ENCODE peak calls at places on chromosomes 12 and 14, in eight cellular contexts. A, R, B, U, T, Z, N and D are unnamed samples.

GRCh38 chr12:109910969-109911348 is 10.9 kb downstream of the TCHP start:
- DNase-seq in A (peak), R (no peak), B (peak), U (no peak), T (no peak), Z (no peak), N (peak), D (no peak)

GRCh38 chr12:101855364-101855884 is 22.0 kb upstream of the DRAM1 start:
- DNase-seq in A (no peak), R (no peak), B (no peak), U (no peak), T (no peak), Z (no peak), N (peak), D (no peak)

GRCh38 chr12:132154941-132155770 is 10.9 kb downstream of the NOC4L start:
- DNase-seq in A (peak), R (no peak), B (no peak), U (no peak), T (no peak), Z (no peak), N (no peak), D (peak)

GRCh38 chr14:75727124-75727523 is 66.1 kb downstream of the TTLL5 start:
- DNase-seq in A (no peak), R (no peak), B (no peak), U (no peak), T (no peak), Z (no peak), N (no peak), D (no peak)

GRCh38 chr12:127516467-127516866 is 750.5 kb upstream of the TMEM132C start:
- DNase-seq in A (no peak), R (no peak), B (no peak), U (no peak), T (no peak), Z (no peak), N (no peak), D (no peak)

GRCh38 chr14:99910337-99911268 is 117.4 kb downstream of the EML1 start:
- DNase-seq in A (no peak), R (no peak), B (no peak), U (no peak), T (no peak), Z (no peak), N (peak), D (no peak)

GRCh38 chr12:88493651-88494050 is 86.6 kb downstream of the KITLG start:
- DNase-seq in A (no peak), R (no peak), B (no peak), U (no peak), T (no peak), Z (no peak), N (peak), D (no peak)

GRCh38 chr12:66647034-66647691 is 31.7 kb downstream of the GRIP1 start:
- DNase-seq in A (no peak), R (no peak), B (no peak), U (no peak), T (no peak), Z (no peak), N (peak), D (no peak)

GRCh38 chr12:92290016-92290685 is 144.5 kb upstream of the BTG1 start:
- DNase-seq in A (no peak), R (no peak), B (no peak), U (no peak), T (no peak), Z (no peak), N (peak), D (no peak)

GRCh38 chr12:642633-643477 is 20.4 kb downstream of the NINJ2 start:
- DNase-seq in A (peak), R (peak), B (peak), U (peak), T (no peak), Z (peak), N (peak), D (peak)

GRCh38 chr14:57692671-57693070 is 173.2 kb downstream of the SLC35F4 start:
- DNase-seq in A (no peak), R (no peak), B (no peak), U (no peak), T (no peak), Z (no peak), N (peak), D (no peak)

GRCh38 chr14:87334997-87335675 is 657.8 kb downstream of the GALC start:
- DNase-seq in A (no peak), R (no peak), B (no peak), U (no peak), T (no peak), Z (no peak), N (no peak), D (no peak)

GRCh38 chr12:48924617-48925217 is 575 bp downstream of the FKBP11 start:
- DNase-seq in A (peak), R (peak), B (peak), U (no peak), T (no peak), Z (peak), N (peak), D (peak)

GRCh38 chr12:48157889-48158370 is 615 bp upstream of the ASB8 start:
- DNase-seq in A (no peak), R (no peak), B (no peak), U (no peak), T (no peak), Z (no peak), N (no peak), D (no peak)

GRCh38 chr12:114836609-114837008 is 152.6 kb upstream of the TBX3 start:
- DNase-seq in A (no peak), R (no peak), B (no peak), U (no peak), T (no peak), Z (no peak), N (no peak), D (no peak)

GRCh38 chr12:55830601-55831406 is 1.4 kb upstream of the DNAJC14 start:
- DNase-seq in A (peak), R (peak), B (peak), U (peak), T (peak), Z (peak), N (peak), D (peak)

GRCh38 chr12:57836442-57837375 is 9.8 kb downstream of the CTDSP2 start:
- DNase-seq in A (peak), R (peak), B (peak), U (peak), T (peak), Z (peak), N (peak), D (peak)

GRCh38 chr14:21894003-21894897 is 220.6 kb upstream of the OR4E1 start:
- DNase-seq in A (no peak), R (no peak), B (peak), U (no peak), T (no peak), Z (peak), N (no peak), D (peak)

GRCh38 chr12:64056741-64057140 is 165.4 kb downstream of the KICS2 start:
- DNase-seq in A (no peak), R (no peak), B (no peak), U (no peak), T (no peak), Z (no peak), N (no peak), D (no peak)

GRCh38 chr14:91149462-91149861 is 35.6 kb downstream of the DGLUCY start:
- DNase-seq in A (no peak), R (peak), B (peak), U (peak), T (no peak), Z (no peak), N (peak), D (peak)

GRCh38 chr12:76713130-76713529 is 50.8 kb upstream of the ZDHHC17 start:
- DNase-seq in A (no peak), R (no peak), B (no peak), U (no peak), T (no peak), Z (no peak), N (no peak), D (no peak)

GRCh38 chr12:10563966-10564365 is 49.4 kb downstream of the MAGOHB start:
- DNase-seq in A (no peak), R (no peak), B (no peak), U (no peak), T (no peak), Z (no peak), N (no peak), D (no peak)

GRCh38 chr12:94650143-94651056 is at the start of gene TMCC3:
- DNase-seq in A (peak), R (no peak), B (peak), U (peak), T (no peak), Z (peak), N (no peak), D (peak)

GRCh38 chr12:58504539-58504938 is 415.8 kb downstream of the LRIG3 start:
- DNase-seq in A (no peak), R (no peak), B (no peak), U (no peak), T (no peak), Z (no peak), N (no peak), D (no peak)

DNA sequence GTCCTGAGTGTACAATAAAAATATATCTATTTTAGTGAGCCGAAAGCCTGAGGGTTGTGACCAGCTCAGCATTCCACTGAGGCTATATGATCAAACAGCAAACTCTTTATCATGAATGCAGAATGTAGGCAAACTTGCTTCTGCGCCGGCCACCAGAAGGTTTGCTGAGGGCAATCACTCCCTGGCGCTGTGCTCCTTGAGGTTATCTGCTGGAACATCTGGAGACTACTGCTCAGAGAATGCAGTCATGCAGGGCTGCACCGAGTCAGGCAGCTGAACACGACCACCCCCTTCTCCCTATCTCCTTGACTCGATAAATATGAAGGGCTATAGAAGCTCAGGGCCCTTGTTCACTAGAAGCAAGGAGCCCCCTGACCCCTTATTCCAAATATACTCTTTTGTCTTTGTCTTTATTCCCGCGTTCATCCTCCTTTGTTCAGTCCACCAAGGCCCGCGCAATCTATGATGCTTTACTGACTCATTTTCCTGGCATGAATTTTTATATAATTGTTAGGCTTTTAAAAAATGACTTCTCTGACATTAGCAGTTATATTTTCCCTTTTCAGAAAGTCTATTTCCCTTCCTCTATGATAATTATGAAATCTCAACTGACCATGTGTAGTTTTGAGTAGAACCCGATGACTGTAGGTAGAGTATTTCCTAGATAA is 1089.3 kb downstream of the SLC16A7 start:
- DNase-seq in A (no peak), R (no peak), B (no peak), U (no peak), T (no peak), Z (no peak), N (no peak), D (no peak)
- TF ChIP-seq CTCF in A (no peak), R (no peak), B (no peak), U (no peak), T (no peak), Z (no peak), N (no peak), D (no peak)

GRCh38 chr14:85532981-85533820 is 3.3 kb downstream of the FLRT2 start:
- DNase-seq in A (no peak), R (no peak), B (peak), U (peak), T (peak), Z (no peak), N (peak), D (peak)
- H3K4me3 ChIP-seq in A (no peak), R (peak), B (peak), U (peak), T (peak), Z (no peak), N (peak), D (no peak)

DNA sequence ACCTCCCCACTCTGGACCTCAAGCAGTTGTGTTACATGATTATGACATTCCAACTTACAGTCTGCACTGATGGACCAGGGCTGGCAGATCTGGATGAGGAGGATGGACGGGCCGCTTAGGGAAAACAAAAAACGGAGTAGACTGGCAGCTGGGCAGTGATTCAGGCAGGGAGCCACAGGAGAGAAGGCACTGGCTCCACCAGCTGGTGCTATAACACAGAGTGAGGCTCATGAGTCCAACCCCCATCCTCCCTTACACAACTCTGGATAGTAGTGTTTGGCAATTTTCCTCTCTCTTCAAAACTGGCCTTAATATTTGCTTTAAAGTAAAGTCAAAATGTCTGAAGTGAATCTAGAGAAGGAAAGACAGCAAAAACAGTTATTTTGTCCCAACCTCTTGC is 9.7 kb upstream of the RIC8B start:
- DNase-seq in A (no peak), R (no peak), B (peak), U (peak), T (no peak), Z (no peak), N (no peak), D (no peak)
- TF ChIP-seq CTCF in A (no peak), R (no peak), B (no peak), U (peak), T (no peak), Z (no peak), N (no peak), D (no peak)

DNA sequence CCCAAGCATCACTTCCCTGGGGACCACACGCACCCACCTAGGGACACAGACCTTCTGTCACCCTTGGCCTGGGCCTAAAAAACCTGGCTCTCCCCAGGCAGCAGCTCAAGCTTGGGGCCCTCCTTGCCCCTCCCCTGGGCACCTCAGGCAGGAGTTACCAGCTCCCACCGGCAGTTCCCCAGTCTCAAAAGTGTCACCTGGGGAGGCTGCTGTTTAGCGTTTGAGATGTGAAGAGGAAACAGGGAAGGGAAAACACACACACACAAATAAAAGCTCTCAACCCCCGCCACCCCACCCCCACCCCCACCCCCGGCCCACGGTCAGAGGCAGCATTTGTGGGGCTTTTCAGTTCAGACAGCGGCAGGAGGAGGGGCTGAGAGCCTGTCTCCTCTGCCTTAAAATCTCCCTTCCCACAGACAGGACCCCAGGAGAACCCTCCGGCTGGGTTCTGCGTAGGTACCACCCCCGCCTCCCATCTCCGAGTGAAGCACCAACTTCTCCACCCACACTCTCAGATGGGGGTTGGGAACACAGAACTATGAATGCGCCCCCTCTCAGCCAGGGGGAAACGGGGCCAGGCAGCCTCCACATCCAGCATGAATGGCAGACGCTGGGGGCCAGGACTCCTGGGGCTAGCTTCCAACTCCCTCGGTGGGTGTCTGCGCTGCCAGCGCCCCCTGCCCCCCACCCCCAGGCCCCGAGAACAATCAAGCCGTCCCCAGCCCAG is 3.0 kb downstream of the NCOR2 start:
- DNase-seq in A (no peak), R (no peak), B (no peak), U (no peak), T (no peak), Z (no peak), N (no peak), D (no peak)
- H3K4me3 ChIP-seq in A (peak), R (no peak), B (peak), U (peak), T (no peak), Z (no peak), N (peak), D (no peak)

DNA sequence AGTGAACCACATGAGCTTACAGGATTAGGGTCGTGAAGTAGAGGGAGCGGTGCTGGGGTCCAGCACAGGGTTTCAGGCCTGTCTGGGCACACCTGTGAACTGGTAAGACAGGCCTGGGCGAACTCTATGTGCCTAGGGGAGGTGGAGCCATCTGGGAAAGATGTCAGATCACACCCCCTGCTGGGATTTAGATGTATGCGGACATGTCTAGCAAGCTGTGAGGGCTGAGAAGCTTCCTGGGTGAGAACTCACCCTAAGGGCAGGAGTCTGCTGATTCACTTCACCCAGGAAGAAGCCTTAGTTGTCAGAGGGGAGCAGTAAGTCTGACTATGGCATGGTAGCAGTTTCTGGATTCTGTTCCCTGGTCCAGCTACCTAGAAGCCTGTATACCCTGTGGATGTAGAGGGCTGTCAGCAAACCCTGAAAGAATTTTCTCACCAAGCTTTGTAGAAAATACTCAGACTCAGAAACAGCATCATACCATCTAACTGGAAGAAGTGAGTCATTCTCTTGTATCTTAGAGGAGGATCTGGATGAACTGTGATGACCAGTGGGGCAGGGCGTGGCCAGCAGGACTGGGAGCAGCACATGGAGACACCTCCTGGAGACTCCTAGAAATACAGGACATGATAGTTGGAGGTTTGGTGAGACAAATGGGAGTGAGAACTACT is 11.2 kb upstream of the PYGL start:
- DNase-seq in A (no peak), R (peak), B (peak), U (no peak), T (peak), Z (no peak), N (peak), D (peak)
- TF ChIP-seq CTCF in A (peak), R (peak), B (no peak), U (no peak), T (no peak), Z (no peak), N (peak), D (peak)

DNA sequence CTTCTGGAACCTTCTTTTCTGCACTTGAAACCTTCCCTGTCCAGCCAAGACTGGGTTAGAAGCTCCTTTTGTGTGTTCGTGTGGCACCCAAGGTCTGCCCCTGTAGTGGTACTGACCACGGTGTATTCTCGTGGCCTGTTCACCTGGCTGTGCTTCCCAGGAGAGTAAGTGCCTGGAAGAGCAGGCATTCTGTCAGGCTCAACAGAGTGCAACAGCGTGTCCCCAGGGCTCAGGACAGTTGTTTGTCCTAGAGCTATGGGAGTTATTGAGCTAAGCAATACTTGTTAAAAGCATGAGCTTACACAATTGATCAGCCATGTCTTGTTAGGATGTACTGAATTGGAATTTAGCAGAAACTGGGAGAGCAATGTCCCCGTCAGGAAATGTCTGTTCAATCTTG is 12.9 kb upstream of the SLC38A2 start:
- DNase-seq in A (no peak), R (no peak), B (no peak), U (no peak), T (no peak), Z (no peak), N (peak), D (no peak)
- H3K4me3 ChIP-seq in A (peak), R (no peak), B (no peak), U (no peak), T (no peak), Z (no peak), N (no peak), D (no peak)

DNA sequence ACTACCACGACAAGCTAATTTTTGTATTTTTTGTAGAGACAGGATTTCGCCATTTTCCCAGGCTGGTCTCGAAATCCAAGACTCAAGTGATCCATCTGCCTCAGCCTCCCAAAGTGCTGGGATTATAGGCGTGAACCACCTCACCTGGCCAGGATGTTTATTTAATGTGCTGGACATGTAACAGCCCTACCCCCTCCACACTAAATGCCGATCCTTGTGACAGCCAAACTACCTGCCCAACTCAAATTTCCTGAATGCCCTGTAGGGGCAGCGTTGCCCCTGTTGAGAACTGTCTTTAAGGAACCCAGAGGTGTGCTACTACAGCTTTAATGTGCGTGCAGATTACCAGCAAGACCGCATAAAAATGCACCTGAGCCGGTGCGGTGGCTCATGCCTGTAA is 48.1 kb downstream of the KCNK13 start:
- DNase-seq in A (no peak), R (no peak), B (no peak), U (no peak), T (no peak), Z (no peak), N (no peak), D (no peak)
- TF ChIP-seq CTCF in A (peak), R (no peak), B (peak), U (no peak), T (no peak), Z (no peak), N (peak), D (no peak)

GRCh38 chr12:71704920-71705319 is 19.0 kb downstream of the TMEM19 start:
- DNase-seq in A (no peak), R (no peak), B (no peak), U (no peak), T (no peak), Z (no peak), N (no peak), D (no peak)

GRCh38 chr12:71708658-71709057 is 22.8 kb downstream of the TMEM19 start:
- DNase-seq in A (no peak), R (no peak), B (no peak), U (no peak), T (no peak), Z (no peak), N (no peak), D (no peak)

GRCh38 chr12:71710276-71711125 is 24.6 kb downstream of the TMEM19 start:
- DNase-seq in A (no peak), R (no peak), B (no peak), U (no peak), T (no peak), Z (no peak), N (peak), D (no peak)
- H3K4me3 ChIP-seq in A (no peak), R (no peak), B (no peak), U (no peak), T (no peak), Z (no peak), N (no peak), D (no peak)

GRCh38 chr14:80587096-80587724 is 354.3 kb downstream of the CEP128 start:
- DNase-seq in A (peak), R (no peak), B (no peak), U (no peak), T (no peak), Z (no peak), N (peak), D (peak)
- TF ChIP-seq CTCF in A (peak), R (no peak), B (peak), U (peak), T (no peak), Z (peak), N (peak), D (no peak)